ENCODE peak calls at places on chromosomes 5 and 9, in four cellular contexts. One of them, this sample, is unnamed.
A peak's percentile ranks its signal among the peaks of the same experiment; 100 is the strongest.

GRCh38 chr5:122078116-122078865 is at the start of gene LOX:
- DNase-seq in K562: no peak
- DNase-seq in GM12878: no peak
- DNase-seq in GM12891: no peak
- DNase-seq in this sample: no peak

GRCh38 chr9:35645736-35646582 is 4.8 kb downstream of the SIT1 start:
- DNase-seq in GM12891: no peak
- DNase-seq in GM12878: no peak
- DNase-seq in K562: peak; percentile 35
- DNase-seq in this sample: no peak

GRCh38 chr5:77629553-77630245 is 8.8 kb downstream of the OTP start:
- DNase-seq in GM12878: no peak
- DNase-seq in GM12891: no peak
- DNase-seq in K562: no peak
- DNase-seq in this sample: no peak

GRCh38 chr9:76835571-76836283 is 70.2 kb downstream of the PRUNE2 start:
- DNase-seq in K562: no peak
- DNase-seq in GM12878: no peak
- DNase-seq in GM12891: no peak
- DNase-seq in this sample: no peak

GRCh38 chr5:154172785-154173184 is 17.7 kb upstream of the GALNT10 start:
- DNase-seq in K562: no peak
- DNase-seq in GM12878: no peak
- DNase-seq in GM12891: no peak
- DNase-seq in this sample: no peak

GRCh38 chr9:92616199-92617129 is 53.5 kb downstream of the IPPK start:
- DNase-seq in K562: no peak
- DNase-seq in GM12891: no peak
- DNase-seq in GM12878: no peak
- DNase-seq in this sample: no peak

GRCh38 chr9:32518276-32518675 is 7.7 kb downstream of the RIGI start:
- DNase-seq in GM12878: no peak
- DNase-seq in K562: no peak
- DNase-seq in GM12891: no peak
- DNase-seq in this sample: no peak

GRCh38 chr5:56305551-56305950 is 72.4 kb upstream of the ANKRD55 start:
- DNase-seq in GM12891: no peak
- DNase-seq in K562: no peak
- DNase-seq in GM12878: no peak
- DNase-seq in this sample: no peak

GRCh38 chr9:31519011-31519410 is 865.4 kb upstream of the ACO1 start:
- DNase-seq in GM12891: no peak
- DNase-seq in GM12878: peak; percentile 21
- DNase-seq in K562: no peak
- DNase-seq in this sample: no peak

GRCh38 chr5:158013939-158014338 is 155.0 kb upstream of the CLINT1 start:
- DNase-seq in GM12878: no peak
- DNase-seq in GM12891: no peak
- DNase-seq in K562: no peak
- DNase-seq in this sample: no peak

GRCh38 chr5:134758504-134759341 is at the start of gene DDX46:
- DNase-seq in GM12891: peak; percentile 93
- DNase-seq in K562: peak; percentile 93
- DNase-seq in GM12878: peak; percentile 64
- DNase-seq in this sample: peak; percentile 63

GRCh38 chr9:14627513-14627912 is 65.7 kb downstream of the ZDHHC21 start:
- DNase-seq in GM12891: no peak
- DNase-seq in K562: no peak
- DNase-seq in GM12878: no peak
- DNase-seq in this sample: no peak

GRCh38 chr9:120579750-120580590 is at the start of gene CDK5RAP2:
- DNase-seq in GM12878: peak; percentile 88
- DNase-seq in K562: peak; percentile 92
- DNase-seq in GM12891: peak; percentile 81
- DNase-seq in this sample: peak; percentile 98

GRCh38 chr5:56212127-56212879 is 20.8 kb downstream of the ANKRD55 start:
- DNase-seq in GM12891: no peak
- DNase-seq in GM12878: no peak
- DNase-seq in K562: no peak
- DNase-seq in this sample: no peak

GRCh38 chr5:124755565-124755964 is 9.1 kb upstream of the ZNF608 start:
- DNase-seq in GM12878: no peak
- DNase-seq in K562: peak; percentile 68
- DNase-seq in GM12891: no peak
- DNase-seq in this sample: no peak

GRCh38 chr5:53019320-53019719 is 30.2 kb downstream of the ITGA2 start:
- DNase-seq in GM12878: no peak
- DNase-seq in K562: peak; percentile 12
- DNase-seq in GM12891: no peak
- DNase-seq in this sample: no peak

DNA sequence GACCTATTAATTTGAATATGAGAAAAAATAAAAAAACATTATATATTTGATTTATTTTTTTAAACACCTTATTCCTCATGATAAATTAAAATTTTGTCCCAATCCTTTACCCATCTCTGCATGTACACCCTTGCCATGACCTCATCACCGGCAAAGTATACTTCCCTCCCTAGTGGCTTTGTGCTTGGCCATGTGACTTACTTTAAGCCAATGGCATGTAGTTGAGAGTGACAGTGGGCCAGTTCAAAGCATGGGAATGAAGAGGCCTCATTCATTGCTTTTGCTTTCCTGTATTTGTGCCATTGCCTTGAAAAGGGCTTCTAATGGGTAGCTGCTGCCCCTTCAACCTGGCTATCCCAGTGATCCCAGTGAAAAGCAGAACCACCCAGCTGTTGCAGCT is 31.2 kb downstream of the C9 start:
- DNase-seq in GM12878: no peak
- DNase-seq in GM12891: no peak
- DNase-seq in K562: no peak
- DNase-seq in this sample: no peak
- TF ChIP-seq SPI1 in GM12878: no peak
- TF ChIP-seq SPI1 in GM12891: no peak
- TF ChIP-seq SPI1 in K562: no peak
- TF ChIP-seq SPI1 in this sample: no peak

GRCh38 chr5:31730139-31730538 is 91.2 kb downstream of the PDZD2 start:
- DNase-seq in K562: no peak
- DNase-seq in GM12891: no peak
- DNase-seq in GM12878: no peak
- DNase-seq in this sample: no peak

GRCh38 chr5:31736127-31736526 is 97.2 kb downstream of the PDZD2 start:
- DNase-seq in K562: no peak
- DNase-seq in GM12878: no peak
- DNase-seq in GM12891: no peak
- DNase-seq in this sample: no peak

GRCh38 chr5:31731016-31731415 is 92.1 kb downstream of the PDZD2 start:
- DNase-seq in GM12878: no peak
- DNase-seq in K562: no peak
- DNase-seq in GM12891: no peak
- DNase-seq in this sample: no peak

GRCh38 chr5:31731710-31732301 is 92.9 kb downstream of the PDZD2 start:
- DNase-seq in K562: no peak
- DNase-seq in GM12878: no peak
- DNase-seq in GM12891: no peak
- DNase-seq in this sample: no peak

DNA sequence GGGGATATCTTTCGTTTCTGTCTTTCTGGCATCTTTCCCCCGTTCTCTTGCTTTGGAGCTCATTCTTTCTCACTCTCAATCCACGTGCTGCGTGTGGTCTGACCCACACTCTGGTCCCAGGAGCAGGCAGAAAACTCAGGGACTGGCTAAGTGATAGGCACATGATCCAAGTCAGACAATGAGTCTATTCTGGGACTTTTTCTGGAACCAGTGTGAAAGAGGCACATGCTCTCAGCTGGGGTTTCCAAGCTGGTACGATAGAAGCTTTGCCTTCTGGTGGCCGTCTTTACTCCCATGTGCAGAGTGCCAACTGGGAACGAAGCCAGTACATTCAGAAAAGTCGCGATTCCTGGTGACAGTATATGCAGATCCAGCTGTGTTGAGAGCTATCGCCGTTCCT is 94.4 kb downstream of the PDZD2 start:
- DNase-seq in GM12878: no peak
- DNase-seq in K562: no peak
- DNase-seq in GM12891: no peak
- DNase-seq in this sample: no peak
- TF ChIP-seq SPI1 in GM12878: no peak
- TF ChIP-seq SPI1 in K562: no peak
- TF ChIP-seq SPI1 in GM12891: no peak
- TF ChIP-seq SPI1 in this sample: no peak

GRCh38 chr5:116576043-116576713 is 1.6 kb upstream of the SEMA6A start:
- DNase-seq in GM12891: peak; percentile 75
- DNase-seq in K562: peak; percentile 81
- DNase-seq in GM12878: no peak
- DNase-seq in this sample: peak; percentile 4
- TF ChIP-seq SPI1 in GM12891: no peak
- TF ChIP-seq SPI1 in K562: no peak
- TF ChIP-seq SPI1 in GM12878: no peak
- TF ChIP-seq SPI1 in this sample: no peak

DNA sequence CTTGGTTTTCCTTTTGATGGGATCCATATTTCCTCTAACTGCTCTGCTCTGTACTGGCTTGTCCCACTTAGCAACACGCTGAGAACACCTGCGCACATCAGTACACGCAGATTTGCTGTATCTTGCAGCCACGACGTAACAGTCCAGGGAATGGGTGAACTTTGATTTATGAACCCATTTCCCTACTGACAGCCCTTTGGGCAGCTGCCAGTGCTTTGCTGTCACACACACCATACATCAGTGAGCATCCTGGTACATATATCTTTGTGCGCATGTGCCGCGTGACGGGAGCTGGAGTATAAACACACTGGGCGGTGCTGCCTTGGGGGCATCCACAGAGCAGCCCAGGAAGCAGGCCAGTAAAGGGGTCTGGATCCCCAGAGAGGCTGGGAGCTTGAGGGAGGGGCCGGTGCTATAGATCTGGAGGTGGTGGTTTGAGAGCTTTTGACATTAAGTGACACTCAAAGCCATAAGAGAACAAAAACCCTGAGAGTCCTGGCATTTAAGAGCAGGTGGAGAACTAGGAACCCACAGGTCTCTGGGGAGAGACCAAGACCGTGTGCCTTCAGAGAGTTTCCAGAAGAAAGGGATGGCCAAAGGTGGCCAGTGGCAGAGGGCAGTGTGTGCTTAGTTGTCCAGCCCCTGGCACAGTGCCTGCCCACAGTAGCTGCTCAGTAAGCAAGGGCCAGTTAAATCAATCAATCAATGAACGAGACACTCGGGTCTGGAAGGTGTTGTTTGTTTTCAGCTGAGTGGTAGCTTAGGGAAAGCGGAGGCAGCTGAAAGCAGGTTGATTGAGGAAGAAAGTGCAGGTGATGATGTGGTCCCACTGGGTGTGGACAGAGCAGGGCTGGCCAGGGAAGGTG is 53.7 kb downstream of the LMX1B start:
- DNase-seq in GM12878: no peak
- DNase-seq in GM12891: no peak
- DNase-seq in K562: no peak
- DNase-seq in this sample: no peak
- TF ChIP-seq SPI1 in GM12878: no peak
- TF ChIP-seq SPI1 in GM12891: no peak
- TF ChIP-seq SPI1 in K562: no peak
- TF ChIP-seq SPI1 in this sample: no peak

GRCh38 chr5:132766020-132766805 is 10.8 kb downstream of the SEPTIN8 start:
- DNase-seq in GM12878: no peak
- DNase-seq in GM12891: no peak
- DNase-seq in K562: no peak
- DNase-seq in this sample: no peak

GRCh38 chr5:132765311-132766019 is 11.6 kb downstream of the SEPTIN8 start:
- DNase-seq in GM12891: no peak
- DNase-seq in GM12878: no peak
- DNase-seq in K562: no peak
- DNase-seq in this sample: no peak

GRCh38 chr5:132763369-132764036 is 13.5 kb downstream of the SEPTIN8 start:
- DNase-seq in GM12891: no peak
- DNase-seq in K562: no peak
- DNase-seq in GM12878: no peak
- DNase-seq in this sample: no peak

GRCh38 chr5:132764051-132764450 is 13.0 kb downstream of the SEPTIN8 start:
- DNase-seq in GM12891: no peak
- DNase-seq in GM12878: no peak
- DNase-seq in K562: no peak
- DNase-seq in this sample: no peak

GRCh38 chr5:132764671-132765070 is 12.4 kb downstream of the SEPTIN8 start:
- DNase-seq in GM12891: no peak
- DNase-seq in K562: no peak
- DNase-seq in GM12878: no peak
- DNase-seq in this sample: no peak
- TF ChIP-seq SPI1 in GM12891: no peak
- TF ChIP-seq SPI1 in K562: no peak
- TF ChIP-seq SPI1 in GM12878: no peak
- TF ChIP-seq SPI1 in this sample: no peak

This sample was measured in HL-60.